ENCODE peak calls at places on chromosomes 7 and 10, in six cellular contexts. Z, V, C, P, S and E are unnamed samples.

GRCh38 chr10:73159038-73159648 is 8.7 kb downstream of the ECD start:
- DNase-seq in S (peak; percentile 55), P (peak; percentile 61), V (peak; percentile 54), Z (peak; percentile 1), C (peak; percentile 70), E (peak; percentile 55)

GRCh38 chr7:94149776-94150545 is 145.8 kb upstream of the BET1 start:
- DNase-seq in C (no peak), P (no peak), V (no peak), Z (no peak), S (peak; percentile 25), E (no peak)

GRCh38 chr7:142097571-142097970 is 13.9 kb upstream of the MGAM2 start:
- DNase-seq in V (no peak), C (no peak), S (no peak), P (no peak), Z (no peak), E (no peak)

GRCh38 chr10:118594392-118595063 is 920 bp downstream of the PRLHR start:
- DNase-seq in S (peak; percentile 21), P (no peak), V (peak; percentile 81), Z (no peak), C (peak; percentile 51), E (peak; percentile 92)

GRCh38 chr7:100691676-100692577 is 2.1 kb downstream of the GIGYF1 start:
- DNase-seq in C (peak; percentile 79), V (peak; percentile 85), P (peak; percentile 82), Z (no peak), S (peak; percentile 61), E (peak; percentile 88)

GRCh38 chr7:127550247-127550646 is 35.1 kb downstream of the GCC1 start:
- DNase-seq in S (no peak), V (no peak), C (peak; percentile 2), P (no peak), Z (no peak), E (no peak)

GRCh38 chr10:93138113-93138870 is 64.6 kb downstream of the CYP26A1 start:
- DNase-seq in Z (no peak), V (no peak), S (no peak), C (no peak), P (no peak), E (no peak)

GRCh38 chr10:130546841-130547240 is 410.6 kb downstream of the GLRX3 start:
- DNase-seq in S (no peak), V (no peak), Z (no peak), C (no peak), P (no peak), E (no peak)

GRCh38 chr7:137606061-137606674 is 240.6 kb downstream of the DGKI start:
- DNase-seq in V (no peak), S (peak; percentile 71), Z (no peak), P (no peak), C (peak; percentile 78), E (no peak)

GRCh38 chr7:130884437-130885417 is 150.7 kb upstream of the KLF14 start:
- DNase-seq in P (no peak), C (peak; percentile 71), Z (peak; percentile 95), V (no peak), S (no peak), E (no peak)

GRCh38 chr10:3747248-3747960 is 37.6 kb downstream of the KLF6 start:
- DNase-seq in S (no peak), V (no peak), Z (no peak), P (no peak), C (no peak), E (no peak)

GRCh38 chr7:139359366-139360209 is at the start of gene LUC7L2:
- DNase-seq in P (peak; percentile 100), V (peak; percentile 99), Z (peak; percentile 76), C (peak; percentile 99), S (peak; percentile 98), E (peak; percentile 99)

GRCh38 chr10:89236221-89236620 is 15.4 kb downstream of the LIPA start:
- DNase-seq in C (no peak), Z (no peak), P (no peak), S (no peak), V (no peak), E (no peak)

GRCh38 chr10:93006435-93007039 is 54.1 kb upstream of the CYP26C1 start:
- DNase-seq in S (peak; percentile 75), V (no peak), P (no peak), Z (no peak), C (peak; percentile 81), E (peak; percentile 4)

GRCh38 chr7:98669417-98670015 is 52.4 kb downstream of the NPTX2 start:
- DNase-seq in S (no peak), Z (no peak), P (no peak), V (no peak), C (no peak), E (no peak)

GRCh38 chr10:88966785-88967184 is 14.2 kb upstream of the ACTA2 start:
- DNase-seq in S (peak; percentile 33), P (peak; percentile 26), Z (no peak), V (no peak), C (no peak), E (no peak)

GRCh38 chr10:84994722-84995121 is 666.3 kb downstream of the CCSER2 start:
- DNase-seq in S (no peak), Z (no peak), C (no peak), V (no peak), P (no peak), E (no peak)

GRCh38 chr10:11483189-11484148 is 128.0 kb downstream of the USP6NL start:
- DNase-seq in S (no peak), C (no peak), V (no peak), P (no peak), Z (no peak), E (no peak)

GRCh38 chr7:94654764-94655561 is 970 bp downstream of the SGCE start:
- DNase-seq in S (peak; percentile 48), Z (no peak), V (peak; percentile 29), P (no peak), C (peak; percentile 58), E (peak; percentile 34)

GRCh38 chr7:66110861-66111260 is 3.8 kb upstream of the CRCP start:
- DNase-seq in Z (peak; percentile 59), C (peak; percentile 84), P (no peak), S (peak; percentile 95), V (no peak), E (no peak)

GRCh38 chr10:45817130-45817859 is 30.0 kb downstream of the AGAP4 start:
- DNase-seq in S (no peak), V (no peak), Z (no peak), P (no peak), C (no peak), E (no peak)

GRCh38 chr10:123583639-123584418 is 82.3 kb upstream of the GPR26 start:
- DNase-seq in S (peak; percentile 21), V (peak; percentile 90), Z (peak; percentile 13), P (peak; percentile 84), C (peak; percentile 76), E (peak; percentile 87)

GRCh38 chr10:72712136-72712535 is 20.2 kb downstream of the MCU start:
- DNase-seq in C (no peak), V (no peak), Z (no peak), P (no peak), S (peak; percentile 61), E (no peak)

GRCh38 chr7:70592171-70592570 is 539.8 kb upstream of the GALNT17 start:
- DNase-seq in S (no peak), Z (no peak), C (no peak), V (no peak), P (no peak), E (no peak)

GRCh38 chr7:19362099-19362498 is 216.9 kb upstream of the FERD3L start:
- DNase-seq in S (peak; percentile 56), Z (no peak), P (no peak), V (no peak), C (peak; percentile 42), E (no peak)

GRCh38 chr10:75136346-75136745 is 24.9 kb downstream of the SAMD8 start:
- DNase-seq in C (no peak), Z (peak; percentile 18), P (no peak), V (no peak), S (no peak), E (no peak)

GRCh38 chr10:133312016-133312768 is 3.5 kb downstream of the ZNF511 start:
- DNase-seq in Z (no peak), S (no peak), V (no peak), P (no peak), C (no peak), E (no peak)

GRCh38 chr7:42167206-42167913 is 69.6 kb downstream of the GLI3 start:
- DNase-seq in Z (no peak), P (no peak), S (peak; percentile 10), C (no peak), V (no peak), E (no peak)

GRCh38 chr7:31094271-31094670 is 42.2 kb downstream of the ADCYAP1R1 start:
- DNase-seq in C (no peak), P (no peak), V (no peak), Z (no peak), S (no peak), E (no peak)

GRCh38 chr10:75407716-75408511 is 6.3 kb upstream of the ZNF503 start:
- DNase-seq in C (no peak), Z (no peak), P (peak; percentile 21), V (peak; percentile 65), S (no peak), E (peak; percentile 83)

GRCh38 chr10:118835682-118836326 is 81.0 kb upstream of the CACUL1 start:
- DNase-seq in C (no peak), V (no peak), P (peak; percentile 67), Z (peak; percentile 38), S (no peak), E (no peak)

GRCh38 chr10:69634759-69635425 is 4.8 kb downstream of the FAM241B start:
- DNase-seq in Z (no peak), C (no peak), S (no peak), V (no peak), P (no peak), E (no peak)

GRCh38 chr10:69638642-69639041 is 8.6 kb downstream of the FAM241B start:
- DNase-seq in C (no peak), Z (no peak), V (no peak), S (no peak), P (no peak), E (no peak)

GRCh38 chr10:69635428-69636272 is 5.6 kb downstream of the FAM241B start:
- DNase-seq in P (no peak), C (no peak), Z (no peak), V (no peak), S (no peak), E (no peak)

GRCh38 chr10:69636273-69636575 is 6.2 kb downstream of the FAM241B start:
- DNase-seq in S (no peak), Z (no peak), V (no peak), C (no peak), P (no peak), E (no peak)

GRCh38 chr10:69636626-69637550 is 6.8 kb downstream of the FAM241B start:
- DNase-seq in P (peak; percentile 16), Z (no peak), C (peak; percentile 13), S (no peak), V (peak; percentile 38), E (no peak)
- TF ChIP-seq CTCF in P (no peak), Z (peak; percentile 65), C (peak; percentile 39), S (peak; percentile 10), V (no peak), E (no peak)

GRCh38 chr7:52260046-52260665 is 775.3 kb upstream of the POM121L12 start:
- DNase-seq in Z (no peak), S (no peak), C (no peak), V (peak; percentile 18), P (no peak), E (no peak)
- TF ChIP-seq CTCF in Z (peak; percentile 22), S (no peak), C (no peak), V (peak; percentile 21), P (no peak), E (no peak)

GRCh38 chr7:118870187-118870586 is 645.7 kb downstream of the ANKRD7 start:
- DNase-seq in C (peak; percentile 0), S (no peak), P (no peak), V (peak; percentile 18), Z (no peak), E (no peak)
- TF ChIP-seq CTCF in C (no peak), S (no peak), P (no peak), V (peak; percentile 22), Z (peak; percentile 60), E (no peak)

GRCh38 chr7:118169146-118169545 is 14.8 kb upstream of the LSM8 start:
- DNase-seq in S (peak; percentile 41), P (no peak), C (peak; percentile 32), V (no peak), Z (no peak), E (no peak)
- TF ChIP-seq CTCF in S (peak; percentile 11), P (no peak), C (peak; percentile 19), V (no peak), Z (peak; percentile 25), E (no peak)